ENCODE peak calls at places on chromosomes 6 and 20, in eight cellular contexts. W, Y, M, J, Q, I, O and N are unnamed samples.
A peak's percentile ranks its signal among the peaks of the same experiment; 100 is the strongest.

GRCh38 chr6:111482236-111482958 is 621 bp downstream of the REV3L start:
- DNase-seq in W (peak; percentile 38), Y (no peak), M (no peak), J (peak; percentile 47), Q (peak; percentile 64), I (peak; percentile 68), O (peak; percentile 66), N (peak; percentile 61)

GRCh38 chr20:40262219-40262618 is 426.8 kb downstream of the MAFB start:
- DNase-seq in W (no peak), Y (no peak), M (no peak), J (no peak), Q (no peak), I (no peak), O (no peak), N (no peak)

GRCh38 chr6:106745396-106745795 is 116.0 kb downstream of the QRSL1 start:
- DNase-seq in W (no peak), Y (no peak), M (no peak), J (no peak), Q (peak; percentile 51), I (no peak), O (no peak), N (no peak)

GRCh38 chr6:46042355-46042999 is 26.8 kb upstream of the CLIC5 start:
- DNase-seq in W (no peak), Y (peak; percentile 58), M (no peak), J (no peak), Q (no peak), I (no peak), O (no peak), N (peak; percentile 27)

GRCh38 chr6:160733045-160733646 is 31.1 kb downstream of the PLG start:
- DNase-seq in W (no peak), Y (peak; percentile 28), M (no peak), J (no peak), Q (peak; percentile 25), I (peak; percentile 64), O (peak; percentile 16), N (peak; percentile 57)

GRCh38 chr6:4372866-4373265 is 237.5 kb upstream of the ECI2 start:
- DNase-seq in W (no peak), Y (no peak), M (no peak), J (no peak), Q (no peak), I (no peak), O (no peak), N (no peak)

GRCh38 chr20:1800777-1801176 is 94.4 kb upstream of the SIRPA start:
- DNase-seq in W (no peak), Y (no peak), M (no peak), J (no peak), Q (no peak), I (no peak), O (no peak), N (no peak)

GRCh38 chr6:111185954-111186353 is 98.7 kb downstream of the SLC16A10 start:
- DNase-seq in W (no peak), Y (no peak), M (no peak), J (no peak), Q (no peak), I (no peak), O (no peak), N (no peak)

GRCh38 chr6:30926644-30927043 is 5.3 kb downstream of the SFTA2 start:
- DNase-seq in W (no peak), Y (no peak), M (no peak), J (no peak), Q (peak; percentile 70), I (no peak), O (no peak), N (no peak)

GRCh38 chr6:134517863-134518262 is 200.0 kb upstream of the SGK1 start:
- DNase-seq in W (no peak), Y (no peak), M (no peak), J (no peak), Q (peak; percentile 34), I (no peak), O (no peak), N (no peak)

GRCh38 chr6:134519456-134519855 is 201.5 kb upstream of the SGK1 start:
- DNase-seq in W (no peak), Y (no peak), M (peak; percentile 18), J (no peak), Q (peak; percentile 30), I (peak; percentile 63), O (no peak), N (peak; percentile 35)

GRCh38 chr6:134516582-134516981 is 198.7 kb upstream of the SGK1 start:
- DNase-seq in W (no peak), Y (no peak), M (no peak), J (no peak), Q (no peak), I (no peak), O (no peak), N (no peak)

GRCh38 chr6:134515976-134516375 is 198.1 kb upstream of the SGK1 start:
- DNase-seq in W (no peak), Y (no peak), M (no peak), J (no peak), Q (no peak), I (no peak), O (no peak), N (no peak)

DNA sequence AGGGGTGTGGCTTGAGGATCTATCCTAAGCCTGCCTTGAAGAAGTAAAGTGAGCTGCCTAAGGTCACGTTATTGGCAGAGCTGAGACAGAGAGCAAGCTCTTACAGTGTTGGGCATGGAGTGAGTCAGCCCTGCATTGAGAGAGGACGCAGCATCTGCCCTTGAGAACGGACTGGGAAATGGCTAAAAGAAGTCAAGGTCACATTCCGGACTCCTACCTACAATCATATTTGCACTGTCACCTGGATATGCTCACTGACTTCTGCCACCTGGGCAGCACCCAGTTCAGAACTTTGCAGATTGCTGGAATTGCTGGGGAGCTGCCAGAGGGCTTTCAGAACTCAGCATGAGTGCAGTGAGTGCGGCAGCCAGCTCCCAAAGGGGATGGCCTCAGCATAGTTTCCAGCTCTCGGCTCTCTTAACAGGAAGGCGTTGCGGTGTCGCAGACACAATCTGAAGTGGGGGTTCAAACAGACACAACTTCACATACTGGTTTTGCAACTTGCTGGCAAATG is 199.3 kb upstream of the SGK1 start:
- DNase-seq in W (no peak), Y (no peak), M (no peak), J (peak; percentile 67), Q (peak; percentile 99), I (peak; percentile 82), O (peak; percentile 37), N (peak; percentile 77)
- TF ChIP-seq POLR2A in W (no peak), Y (no peak), M (no peak), J (no peak), Q (no peak), I (no peak), O (no peak), N (no peak)

GRCh38 chr20:64219730-64220129 is 35.8 kb upstream of the PCMTD2 start:
- DNase-seq in W (no peak), Y (no peak), M (no peak), J (no peak), Q (no peak), I (no peak), O (no peak), N (no peak)

GRCh38 chr20:64216036-64216435 is 39.5 kb upstream of the PCMTD2 start:
- DNase-seq in W (no peak), Y (no peak), M (no peak), J (no peak), Q (peak; percentile 90), I (peak; percentile 79), O (no peak), N (peak; percentile 87)

GRCh38 chr20:64216910-64217309 is 38.6 kb upstream of the PCMTD2 start:
- DNase-seq in W (no peak), Y (no peak), M (no peak), J (no peak), Q (no peak), I (no peak), O (no peak), N (no peak)

GRCh38 chr20:64219202-64219601 is 36.3 kb upstream of the PCMTD2 start:
- DNase-seq in W (no peak), Y (no peak), M (no peak), J (no peak), Q (no peak), I (no peak), O (no peak), N (no peak)

DNA sequence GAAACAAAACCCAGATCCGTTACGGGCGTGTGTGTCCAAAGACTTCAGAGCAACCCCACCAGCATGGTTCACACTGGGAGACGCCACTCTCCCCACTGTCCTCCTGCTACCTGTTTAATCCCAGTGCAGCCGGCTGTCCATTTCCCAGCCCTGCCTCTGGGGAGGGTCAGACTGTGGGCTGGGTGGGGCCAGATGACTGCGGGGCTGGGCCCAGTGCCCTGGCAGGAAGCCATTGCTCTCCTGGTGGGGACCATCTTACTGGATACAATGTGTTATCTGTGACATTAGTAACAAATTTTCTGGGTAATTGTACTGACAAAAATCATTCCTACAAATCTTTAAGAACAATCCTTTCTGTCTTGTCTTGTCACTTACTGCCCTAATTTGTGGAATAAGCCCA is 38.0 kb upstream of the PCMTD2 start:
- DNase-seq in W (no peak), Y (no peak), M (no peak), J (no peak), Q (no peak), I (no peak), O (no peak), N (peak; percentile 91)
- H3K4me3 ChIP-seq in W (no peak overlapping the region), Y (no peak overlapping the region), M (no peak overlapping the region), J (no peak overlapping the region), Q (no peak overlapping the region), I (no peak overlapping the region), O (no peak overlapping the region), N (no peak overlapping the region)

DNA sequence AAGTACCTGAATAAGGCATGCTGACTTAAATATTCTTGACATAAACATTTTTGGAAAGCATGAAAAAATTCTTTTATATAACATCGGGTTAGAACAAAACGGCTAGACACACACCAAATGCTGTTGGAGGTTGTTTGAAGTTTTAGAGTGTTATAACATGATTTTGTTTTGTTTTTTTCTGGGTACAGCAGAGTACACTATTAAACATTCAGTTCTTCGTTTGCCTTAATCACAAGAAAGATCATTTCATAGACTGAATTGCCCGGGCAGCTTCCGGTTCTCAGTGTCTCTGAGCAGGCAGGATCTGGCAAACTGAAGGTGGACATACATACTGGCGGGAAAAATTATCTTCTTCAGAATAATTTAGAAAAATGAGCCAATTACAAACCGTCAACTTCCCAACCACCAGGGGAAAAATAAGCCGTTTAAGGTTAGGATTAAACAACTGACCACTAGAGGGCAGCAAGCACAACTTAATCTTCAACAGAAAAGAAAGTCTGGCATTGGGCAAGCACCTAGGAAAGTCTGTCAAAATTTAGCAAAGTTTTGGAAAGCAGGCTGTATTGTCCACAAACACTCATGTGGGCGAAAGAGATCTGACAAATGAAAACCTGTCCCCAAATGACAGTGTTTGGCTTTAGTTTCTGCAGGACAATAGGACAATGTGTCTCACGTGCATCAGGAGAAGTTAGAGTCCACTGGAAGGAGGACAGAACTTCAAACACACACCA is 15.0 kb downstream of the ZNF217 start:
- DNase-seq in W (no peak), Y (peak; percentile 82), M (peak; percentile 11), J (peak; percentile 85), Q (peak; percentile 55), I (peak; percentile 79), O (peak; percentile 45), N (peak; percentile 78)
- TF ChIP-seq POLR2A in W (no peak), Y (no peak), M (no peak), J (no peak), Q (no peak), I (no peak), O (no peak), N (no peak)

GRCh38 chr6:169172946-169173345 is 80.7 kb downstream of the THBS2 start:
- DNase-seq in W (no peak), Y (no peak), M (no peak), J (no peak), Q (no peak), I (no peak), O (no peak), N (no peak)
- H3K4me3 ChIP-seq in W (no peak overlapping the region), Y (no peak overlapping the region), M (no peak overlapping the region), J (no peak overlapping the region), Q (no peak overlapping the region), I (no peak overlapping the region), O (no peak overlapping the region), N (no peak overlapping the region)